ENCODE peak calls at places on chromosomes 4 and X, in nine cellular contexts. One of them, this sample, is unnamed. For H3K27me3 and H3K9me3, the result is how much of the 10 kb centered on the place peaks cover.

GRCh38 chr4:149987330-149987751 is 90.9 kb upstream of the DCLK2 start:
- DNase-seq in IMR-90: no peak
- DNase-seq in PC-3: no peak
- DNase-seq in SK-N-SH: peak
- DNase-seq in suprapubic skin: no peak
- DNase-seq in heart left ventricle: no peak
- DNase-seq in mammary epithelial cell: no peak
- DNase-seq in left ventricle myocardium inferior: no peak
- DNase-seq in ovary: no peak
- DNase-seq in this sample: peak

GRCh38 chrX:119755981-119756533 is 2.3 kb upstream of the SOWAHD start:
- DNase-seq in SK-N-SH: no peak
- DNase-seq in PC-3: no peak
- DNase-seq in heart left ventricle: no peak
- DNase-seq in suprapubic skin: no peak
- DNase-seq in mammary epithelial cell: no peak
- DNase-seq in left ventricle myocardium inferior: no peak
- DNase-seq in ovary: no peak
- DNase-seq in IMR-90: peak
- DNase-seq in this sample: no peak

GRCh38 chr4:38424171-38424871 is 239.7 kb upstream of the KLF3 start:
- DNase-seq in suprapubic skin: no peak
- DNase-seq in left ventricle myocardium inferior: peak
- DNase-seq in SK-N-SH: peak
- DNase-seq in mammary epithelial cell: no peak
- DNase-seq in IMR-90: no peak
- DNase-seq in heart left ventricle: no peak
- DNase-seq in ovary: no peak
- DNase-seq in PC-3: no peak
- DNase-seq in this sample: no peak

GRCh38 chrX:22343192-22343591 is 70.5 kb downstream of the CBLL2 start:
- DNase-seq in PC-3: no peak
- DNase-seq in mammary epithelial cell: no peak
- DNase-seq in heart left ventricle: no peak
- DNase-seq in left ventricle myocardium inferior: no peak
- DNase-seq in ovary: no peak
- DNase-seq in suprapubic skin: no peak
- DNase-seq in IMR-90: no peak
- DNase-seq in SK-N-SH: no peak
- DNase-seq in this sample: no peak

GRCh38 chr4:94757192-94758140 is at the start of gene BMPR1B:
- DNase-seq in PC-3: peak
- DNase-seq in SK-N-SH: peak
- DNase-seq in IMR-90: peak
- DNase-seq in mammary epithelial cell: peak
- DNase-seq in suprapubic skin: no peak
- DNase-seq in ovary: peak
- DNase-seq in left ventricle myocardium inferior: no peak
- DNase-seq in heart left ventricle: peak
- DNase-seq in this sample: peak

GRCh38 chr4:24973471-24974251 is 57.1 kb downstream of the LGI2 start:
- DNase-seq in left ventricle myocardium inferior: peak
- DNase-seq in IMR-90: peak
- DNase-seq in suprapubic skin: no peak
- DNase-seq in SK-N-SH: no peak
- DNase-seq in PC-3: peak
- DNase-seq in mammary epithelial cell: peak
- DNase-seq in ovary: no peak
- DNase-seq in heart left ventricle: peak
- DNase-seq in this sample: peak

GRCh38 chr4:182307746-182308145 is 64.5 kb downstream of the TENM3 start:
- DNase-seq in heart left ventricle: no peak
- DNase-seq in suprapubic skin: no peak
- DNase-seq in mammary epithelial cell: peak
- DNase-seq in ovary: no peak
- DNase-seq in SK-N-SH: no peak
- DNase-seq in left ventricle myocardium inferior: no peak
- DNase-seq in PC-3: peak
- DNase-seq in IMR-90: peak
- DNase-seq in this sample: peak

GRCh38 chr4:5708171-5708828 is at the start of gene EVC2:
- DNase-seq in suprapubic skin: peak
- DNase-seq in PC-3: peak
- DNase-seq in left ventricle myocardium inferior: peak
- DNase-seq in mammary epithelial cell: peak
- DNase-seq in ovary: peak
- DNase-seq in IMR-90: peak
- DNase-seq in SK-N-SH: peak
- DNase-seq in heart left ventricle: peak
- DNase-seq in this sample: peak

GRCh38 chr4:103306870-103307345 is 108.8 kb upstream of the CENPE start:
- DNase-seq in suprapubic skin: no peak
- DNase-seq in ovary: no peak
- DNase-seq in IMR-90: no peak
- DNase-seq in heart left ventricle: peak
- DNase-seq in mammary epithelial cell: no peak
- DNase-seq in SK-N-SH: peak
- DNase-seq in left ventricle myocardium inferior: no peak
- DNase-seq in PC-3: peak
- DNase-seq in this sample: peak

GRCh38 chrX:3501833-3502535 is 155.5 kb upstream of the MXRA5 start:
- DNase-seq in left ventricle myocardium inferior: peak
- DNase-seq in ovary: no peak
- DNase-seq in heart left ventricle: peak
- DNase-seq in IMR-90: no peak
- DNase-seq in PC-3: no peak
- DNase-seq in mammary epithelial cell: peak
- DNase-seq in suprapubic skin: no peak
- DNase-seq in SK-N-SH: no peak
- DNase-seq in this sample: peak

GRCh38 chrX:132618810-132619209 is 130.0 kb upstream of the MBNL3 start:
- DNase-seq in mammary epithelial cell: no peak
- DNase-seq in SK-N-SH: no peak
- DNase-seq in ovary: no peak
- DNase-seq in IMR-90: no peak
- DNase-seq in suprapubic skin: no peak
- DNase-seq in heart left ventricle: no peak
- DNase-seq in left ventricle myocardium inferior: no peak
- DNase-seq in PC-3: no peak
- DNase-seq in this sample: no peak

GRCh38 chr4:141220271-141220654 is 432 bp upstream of the ZNF330 start:
- DNase-seq in mammary epithelial cell: no peak
- DNase-seq in heart left ventricle: no peak
- DNase-seq in PC-3: no peak
- DNase-seq in ovary: no peak
- DNase-seq in suprapubic skin: no peak
- DNase-seq in IMR-90: no peak
- DNase-seq in left ventricle myocardium inferior: no peak
- DNase-seq in SK-N-SH: no peak
- DNase-seq in this sample: no peak

GRCh38 chr4:156673483-156673882 is 298.1 kb downstream of the PDGFC start:
- DNase-seq in IMR-90: peak
- DNase-seq in heart left ventricle: no peak
- DNase-seq in mammary epithelial cell: no peak
- DNase-seq in suprapubic skin: no peak
- DNase-seq in SK-N-SH: no peak
- DNase-seq in ovary: no peak
- DNase-seq in PC-3: peak
- DNase-seq in left ventricle myocardium inferior: no peak
- DNase-seq in this sample: peak

DNA sequence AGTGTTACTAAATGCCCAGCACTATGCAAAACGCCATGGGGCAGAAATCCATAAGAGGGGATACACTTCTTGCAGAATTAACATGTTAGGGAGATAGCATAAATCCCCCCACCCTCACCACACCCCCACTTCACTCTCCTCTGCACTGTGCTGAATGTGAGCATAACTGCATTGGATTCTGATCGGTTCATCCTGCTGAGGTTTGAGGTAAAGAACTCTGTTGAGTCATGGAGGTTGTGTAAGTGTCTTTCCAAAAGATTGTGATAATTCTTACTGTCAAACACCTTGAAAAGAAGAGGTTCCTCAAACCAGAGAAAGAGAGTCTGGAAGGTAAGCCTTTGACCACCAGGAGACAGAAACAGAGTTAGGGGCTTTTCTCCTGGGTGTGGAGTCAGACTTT is 43.6 kb downstream of the RBM47 start:
- DNase-seq in heart left ventricle: no peak
- DNase-seq in mammary epithelial cell: peak
- DNase-seq in PC-3: no peak
- DNase-seq in IMR-90: peak
- DNase-seq in ovary: no peak
- DNase-seq in suprapubic skin: no peak
- DNase-seq in SK-N-SH: no peak
- DNase-seq in left ventricle myocardium inferior: no peak
- DNase-seq in this sample: no peak
- H3K27me3 ChIP-seq in heart left ventricle: under half
- H3K27me3 ChIP-seq in mammary epithelial cell: under half
- H3K27me3 ChIP-seq in PC-3: under half
- H3K27me3 ChIP-seq in IMR-90: under half
- H3K27me3 ChIP-seq in ovary: under half
- H3K27me3 ChIP-seq in suprapubic skin: under half
- H3K27me3 ChIP-seq in SK-N-SH: under half
- H3K27me3 ChIP-seq in left ventricle myocardium inferior: half or more
- H3K27me3 ChIP-seq in this sample: under half

DNA sequence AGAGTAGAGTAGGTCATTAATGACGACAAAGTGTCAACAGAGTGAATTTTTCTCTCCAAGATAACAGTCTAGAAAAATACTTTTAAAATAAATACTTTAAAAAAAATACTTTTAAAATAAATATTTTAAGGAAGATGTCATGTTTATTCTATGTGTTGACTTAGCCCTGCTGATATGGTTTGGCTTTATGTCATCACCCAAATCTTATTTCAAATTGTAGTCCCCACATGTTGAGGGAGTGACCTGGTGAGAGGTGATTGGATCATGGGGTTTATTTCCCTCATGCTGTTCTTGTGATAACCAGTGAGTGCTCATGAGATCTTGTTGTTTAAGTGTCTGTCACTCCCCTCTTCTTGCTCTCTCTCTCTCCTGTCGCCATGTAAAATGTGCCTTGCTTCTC is 755.0 kb upstream of the SLIT2 start:
- DNase-seq in heart left ventricle: no peak
- DNase-seq in suprapubic skin: no peak
- DNase-seq in left ventricle myocardium inferior: no peak
- DNase-seq in PC-3: no peak
- DNase-seq in ovary: no peak
- DNase-seq in IMR-90: peak
- DNase-seq in mammary epithelial cell: no peak
- DNase-seq in SK-N-SH: no peak
- DNase-seq in this sample: no peak
- H3K9me3 ChIP-seq in heart left ventricle: under half
- H3K9me3 ChIP-seq in suprapubic skin: under half
- H3K9me3 ChIP-seq in left ventricle myocardium inferior: under half
- H3K9me3 ChIP-seq in PC-3: under half
- H3K9me3 ChIP-seq in ovary: under half
- H3K9me3 ChIP-seq in IMR-90: under half
- H3K9me3 ChIP-seq in mammary epithelial cell: under half
- H3K9me3 ChIP-seq in SK-N-SH: under half
- H3K9me3 ChIP-seq in this sample: under half

DNA sequence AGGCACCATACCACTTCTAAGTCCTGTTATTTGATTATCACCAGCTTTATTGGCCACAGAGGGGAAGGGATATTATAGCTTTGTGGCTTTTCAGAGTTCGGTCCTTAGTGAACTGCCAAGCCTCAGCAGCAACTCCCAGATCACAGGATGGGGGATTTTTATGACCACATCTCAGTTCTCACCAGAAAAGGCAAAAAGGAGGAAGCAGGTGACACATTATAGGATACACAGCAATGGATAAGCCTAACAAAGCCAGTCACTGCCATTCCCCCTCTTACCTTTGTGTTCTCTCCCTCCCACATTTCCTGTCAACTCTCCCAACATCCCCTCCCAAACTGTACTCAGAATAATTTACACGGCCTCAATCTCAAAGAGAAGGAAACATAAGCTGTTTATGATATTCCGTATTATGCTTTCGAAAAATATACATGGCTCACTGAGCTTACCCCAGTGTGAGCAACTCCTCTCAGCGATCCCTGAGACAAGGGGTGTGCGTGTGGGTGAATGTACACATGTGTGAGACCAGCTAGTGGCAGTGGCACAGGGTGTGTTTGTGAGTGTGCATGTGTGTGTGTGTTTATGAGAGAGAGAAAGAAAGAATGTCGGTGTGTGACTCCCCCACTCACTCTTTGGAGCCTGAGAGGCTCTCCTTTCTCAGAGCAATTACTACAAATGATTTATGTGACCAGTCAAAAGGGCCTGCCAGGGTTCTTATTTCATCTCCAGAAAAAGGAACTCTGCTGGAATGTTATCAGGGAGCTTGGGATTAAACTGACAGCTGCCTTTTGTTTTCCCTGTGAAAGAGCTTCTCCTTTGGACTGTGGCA is 143.0 kb downstream of the MGST2 start:
- DNase-seq in ovary: no peak
- DNase-seq in IMR-90: peak
- DNase-seq in heart left ventricle: no peak
- DNase-seq in mammary epithelial cell: no peak
- DNase-seq in SK-N-SH: no peak
- DNase-seq in left ventricle myocardium inferior: no peak
- DNase-seq in suprapubic skin: no peak
- DNase-seq in PC-3: no peak
- DNase-seq in this sample: no peak
- H3K27me3 ChIP-seq in ovary: under half
- H3K27me3 ChIP-seq in IMR-90: under half
- H3K27me3 ChIP-seq in heart left ventricle: under half
- H3K27me3 ChIP-seq in mammary epithelial cell: under half
- H3K27me3 ChIP-seq in SK-N-SH: under half
- H3K27me3 ChIP-seq in left ventricle myocardium inferior: under half
- H3K27me3 ChIP-seq in suprapubic skin: under half
- H3K27me3 ChIP-seq in PC-3: under half
- H3K27me3 ChIP-seq in this sample: under half

GRCh38 chr4:58940167-58940566 is 1830.0 kb upstream of the IGFBP7 start:
- DNase-seq in ovary: no peak
- DNase-seq in PC-3: no peak
- DNase-seq in heart left ventricle: no peak
- DNase-seq in suprapubic skin: no peak
- DNase-seq in mammary epithelial cell: no peak
- DNase-seq in SK-N-SH: no peak
- DNase-seq in left ventricle myocardium inferior: no peak
- DNase-seq in IMR-90: no peak
- DNase-seq in this sample: no peak

GRCh38 chr4:58936436-58936835 is 1826.3 kb upstream of the IGFBP7 start:
- DNase-seq in left ventricle myocardium inferior: no peak
- DNase-seq in PC-3: peak
- DNase-seq in mammary epithelial cell: no peak
- DNase-seq in IMR-90: no peak
- DNase-seq in suprapubic skin: no peak
- DNase-seq in ovary: no peak
- DNase-seq in heart left ventricle: no peak
- DNase-seq in SK-N-SH: no peak
- DNase-seq in this sample: no peak

DNA sequence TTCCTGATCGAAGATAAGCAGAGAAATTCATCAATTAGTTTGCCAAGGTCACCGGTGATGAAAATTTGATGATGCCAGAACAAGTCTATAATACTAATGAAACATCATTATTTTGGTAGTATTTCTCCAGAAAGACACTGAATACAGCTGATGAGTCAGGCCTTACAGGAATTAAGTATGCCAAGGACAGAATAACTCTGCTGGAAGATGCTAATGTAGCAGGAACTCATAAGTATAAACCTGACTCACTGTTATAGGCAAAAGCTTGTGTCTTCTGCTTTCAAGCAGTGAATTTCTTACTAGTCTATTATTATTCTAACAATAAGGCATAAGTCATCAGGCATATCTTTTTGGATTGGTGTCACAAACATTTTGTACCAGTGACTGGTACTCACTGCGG is 1825.2 kb upstream of the IGFBP7 start:
- DNase-seq in left ventricle myocardium inferior: no peak
- DNase-seq in ovary: no peak
- DNase-seq in heart left ventricle: no peak
- DNase-seq in IMR-90: no peak
- DNase-seq in mammary epithelial cell: peak
- DNase-seq in suprapubic skin: no peak
- DNase-seq in PC-3: peak
- DNase-seq in SK-N-SH: no peak
- DNase-seq in this sample: no peak
- H3K9me3 ChIP-seq in left ventricle myocardium inferior: under half
- H3K9me3 ChIP-seq in ovary: under half
- H3K9me3 ChIP-seq in heart left ventricle: under half
- H3K9me3 ChIP-seq in IMR-90: under half
- H3K9me3 ChIP-seq in mammary epithelial cell: under half
- H3K9me3 ChIP-seq in suprapubic skin: under half
- H3K9me3 ChIP-seq in PC-3: under half
- H3K9me3 ChIP-seq in SK-N-SH: under half
- H3K9me3 ChIP-seq in this sample: under half

This sample was measured in adipocyte.